ENCODE peak calls at places on chromosome 22, in nine cellular contexts. X is activated T-cell treated with anti-CD3 and anti-CD28 coated beads, Interleukin-2, amount 50 U/mL, for 72 hours; A is AG08395; O is tibial nerve; P is central memory CD4-positive, alpha-beta T cell; R is NCI-H1417 treated with DMSO at 0.1 percent for 48 hours; Z is GM13977; U is HEK293T; Y is stimulated activated naive CD8-positive, alpha-beta T cell treated with anti-CD3 and anti-CD28 coated beads, Interleukin-15, Interleukin-2, amounts not matched to agents 100 U/mL and 50 U/mL, for 24 hours. K is an unnamed sample.

GRCh38 chr22:45318168-45318557 is 8.4 kb downstream of the FAM118A start:
- DNase-seq in U (peak), Y (peak), P (peak), Z (peak), A (peak), O (peak), R (peak), X (peak), K (no peak)

GRCh38 chr22:41382610-41383009 is 868 bp downstream of the TEF start:
- DNase-seq in Z (no peak), A (no peak), X (no peak), O (no peak), R (no peak), Y (peak), P (no peak), U (no peak), K (no peak)

GRCh38 chr22:49523374-49524008 is 304.2 kb downstream of the BRD1 start:
- DNase-seq in Y (no peak), R (no peak), A (no peak), X (no peak), U (no peak), P (no peak), O (no peak), Z (no peak), K (no peak)

GRCh38 chr22:46001426-46002106 is 24.6 kb upstream of the WNT7B start:
- DNase-seq in Y (no peak), X (no peak), U (no peak), P (no peak), R (peak), Z (no peak), A (no peak), O (no peak), K (no peak)

GRCh38 chr22:17954860-17955587 is 69.3 kb downstream of the MICAL3 start:
- DNase-seq in O (no peak), Z (no peak), R (no peak), A (no peak), X (no peak), Y (no peak), U (no peak), P (no peak), K (no peak)

GRCh38 chr22:25497269-25497668 is 67.2 kb upstream of the GRK3 start:
- DNase-seq in U (no peak), O (no peak), P (no peak), Z (no peak), Y (no peak), A (peak), R (no peak), X (no peak), K (no peak)

GRCh38 chr22:23503736-23504440 is 76.2 kb downstream of the IGLL1 start:
- DNase-seq in Z (peak), R (no peak), O (no peak), X (no peak), A (no peak), P (no peak), Y (no peak), U (no peak), K (no peak)

GRCh38 chr22:42376721-42377177 is 55.5 kb downstream of the NFAM1 start:
- DNase-seq in X (no peak), P (no peak), R (no peak), Y (no peak), Z (no peak), A (peak), U (peak), O (peak), K (no peak)

GRCh38 chr22:37996515-37997246 is 12.3 kb upstream of the SOX10 start:
- DNase-seq in A (no peak), R (no peak), Y (no peak), O (no peak), P (no peak), X (no peak), U (no peak), Z (no peak), K (no peak)

GRCh38 chr22:19806213-19807160 is 45.9 kb downstream of the TBX1 start:
- DNase-seq in A (no peak), Y (no peak), Z (no peak), U (no peak), O (peak), R (no peak), P (no peak), X (no peak), K (no peak)

GRCh38 chr22:49010901-49011300 is 816.8 kb downstream of the BRD1 start:
- DNase-seq in X (no peak), P (no peak), A (no peak), Y (no peak), O (peak), Z (no peak), U (no peak), R (no peak), K (no peak)

GRCh38 chr22:46029574-46030200 is 52.7 kb upstream of the WNT7B start:
- DNase-seq in X (no peak), O (no peak), Y (no peak), A (no peak), P (no peak), Z (no peak), R (no peak), U (no peak), K (no peak)

GRCh38 chr22:47453049-47453448 is 690.6 kb downstream of the TBC1D22A start:
- DNase-seq in A (no peak), Z (peak), X (no peak), R (no peak), O (no peak), Y (no peak), U (no peak), P (no peak), K (no peak)

GRCh38 chr22:36921309-36922096 is 8.1 kb downstream of the CSF2RB start:
- DNase-seq in U (no peak), Y (no peak), P (no peak), X (peak), Z (peak), A (no peak), R (no peak), O (no peak), K (no peak)

GRCh38 chr22:19886605-19887250 is 32.1 kb upstream of the GNB1L start:
- DNase-seq in R (no peak), Z (no peak), P (peak), Y (no peak), U (no peak), O (no peak), X (no peak), A (peak), K (no peak)

GRCh38 chr22:23278883-23279675 is 98.8 kb downstream of the BCR start:
- DNase-seq in Z (no peak), U (no peak), A (peak), X (no peak), Y (no peak), O (no peak), P (peak), R (no peak), K (no peak)

GRCh38 chr22:47616396-47617020 is 854.1 kb downstream of the TBC1D22A start:
- DNase-seq in R (no peak), A (no peak), Y (no peak), O (no peak), P (no peak), Z (no peak), U (no peak), X (no peak), K (no peak)

GRCh38 chr22:19809741-19810140 is 44.9 kb downstream of the GNB1L start:
- DNase-seq in U (no peak), O (no peak), Z (no peak), A (no peak), R (no peak), X (no peak), P (no peak), Y (no peak), K (no peak)

GRCh38 chr22:20992456-20993303 is 9.2 kb downstream of the THAP7 start:
- DNase-seq in O (no peak), R (no peak), Y (no peak), X (no peak), A (no peak), P (no peak), U (no peak), Z (no peak), K (no peak)

GRCh38 chr22:25282671-25283561 is 63.5 kb downstream of the CRYBB2 start:
- DNase-seq in A (no peak), R (no peak), X (peak), O (no peak), P (no peak), U (peak), Z (peak), Y (no peak), K (peak)

GRCh38 chr22:44099696-44100095 is 75.6 kb downstream of the PARVB start:
- DNase-seq in O (no peak), Z (no peak), R (no peak), X (no peak), P (no peak), A (no peak), Y (no peak), U (no peak), K (no peak)

GRCh38 chr22:20275836-20276235 is 7.7 kb upstream of the RTN4R start:
- DNase-seq in U (no peak), O (no peak), R (no peak), Z (no peak), A (no peak), X (no peak), Y (no peak), P (no peak), K (no peak)